ENCODE peak calls at places on chromosomes 1 and 21, in seven cellular contexts. A is cardiac muscle cell; I is dorsolateral prefrontal cortex; C is naive thymus-derived CD4-positive, alpha-beta T cell; R is heart right ventricle; Q is AG04450; K is tibial nerve. W is an unnamed sample. For H3K27me3, the result is how much of the 10 kb centered on the place peaks cover.

GRCh38 chr1:213120386-213120785 is 69.3 kb downstream of the RPS6KC1 start:
- DNase-seq in A (no peak), I (no peak), C (no peak), R (no peak), Q (no peak), K (no peak), W (no peak)

GRCh38 chr1:15001317-15001900 is 152.1 kb upstream of the TMEM51 start:
- DNase-seq in A (no peak), I (no peak), C (no peak), R (no peak), Q (no peak), K (no peak), W (no peak)

GRCh38 chr21:41210405-41211040 is 42.6 kb downstream of the BACE2 start:
- DNase-seq in A (peak), I (no peak), C (no peak), R (no peak), Q (no peak), K (no peak), W (no peak)

GRCh38 chr21:42578761-42579415 is 65.2 kb downstream of the SLC37A1 start:
- DNase-seq in A (no peak), I (peak), C (no peak), R (peak), Q (no peak), K (no peak), W (no peak)

GRCh38 chr1:60066001-60066400 is 7.6 kb downstream of the C1orf87 start:
- DNase-seq in A (no peak), I (no peak), C (no peak), R (no peak), Q (no peak), K (no peak), W (no peak)

GRCh38 chr1:33429846-33430750 is 797 bp downstream of the PHC2 start:
- DNase-seq in A (peak), I (peak), C (peak), R (peak), Q (no peak), K (no peak), W (no peak)

GRCh38 chr1:56411484-56412180 is 167.7 kb downstream of the PLPP3 start:
- DNase-seq in A (no peak), I (no peak), C (no peak), R (peak), Q (no peak), K (no peak), W (no peak)

GRCh38 chr1:54309631-54310366 is 96.4 kb downstream of the SSBP3 start:
- DNase-seq in A (no peak), I (peak), C (no peak), R (no peak), Q (no peak), K (no peak), W (no peak)

GRCh38 chr1:235910357-235911299 is 43.9 kb upstream of the LYST start:
- DNase-seq in A (no peak), I (no peak), C (no peak), R (no peak), Q (peak), K (no peak), W (peak)

GRCh38 chr1:165843304-165843703 is 15.9 kb downstream of the UCK2 start:
- DNase-seq in A (no peak), I (no peak), C (no peak), R (no peak), Q (no peak), K (no peak), W (no peak)

DNA sequence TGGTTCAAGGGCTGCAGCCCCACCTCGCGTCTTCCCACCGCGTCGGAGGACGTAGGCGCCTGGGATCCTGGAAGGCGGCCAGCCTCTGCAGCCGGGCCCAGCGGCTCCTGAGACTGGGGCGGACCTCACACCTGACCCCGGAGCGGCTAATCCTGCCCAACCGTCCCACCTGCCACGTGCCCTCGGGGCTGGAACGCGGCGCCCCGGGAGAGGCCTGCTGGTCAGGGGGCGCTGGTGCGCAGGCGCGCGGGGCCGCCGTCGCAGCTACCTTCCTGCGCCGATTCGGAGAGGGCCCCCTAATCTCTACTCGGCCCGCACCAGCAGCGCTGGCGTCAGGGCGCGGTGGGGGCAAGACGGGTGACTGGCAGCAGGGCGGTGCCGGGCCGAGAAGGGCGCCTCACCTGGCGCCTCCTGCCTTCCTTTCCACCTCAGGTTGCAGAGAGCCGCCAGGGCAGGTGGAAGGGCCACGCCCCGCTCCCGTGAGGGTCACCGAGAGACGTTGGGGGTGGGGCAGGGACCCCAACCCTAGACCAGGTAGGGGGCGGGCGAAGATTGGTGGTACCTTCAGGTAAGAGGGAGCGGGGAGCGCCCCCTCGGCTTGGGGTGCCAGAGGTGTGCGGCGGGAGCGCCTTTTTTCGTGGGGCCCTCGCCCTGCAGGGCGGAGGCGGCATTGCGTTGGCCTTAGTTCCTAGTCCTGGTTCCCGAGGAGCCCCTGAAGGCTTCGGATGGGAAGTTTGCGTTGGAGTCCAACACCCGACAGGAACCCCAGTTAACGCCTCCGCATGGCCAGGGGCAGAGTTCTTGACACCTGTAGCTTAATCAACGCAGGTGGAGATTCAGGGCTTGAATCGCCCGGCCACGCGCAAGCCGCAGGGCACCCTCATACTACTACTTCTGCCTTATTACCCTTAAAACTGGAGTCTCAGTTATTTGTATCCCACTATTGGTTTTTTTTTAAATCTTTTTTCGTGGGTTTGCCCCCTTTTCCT is at the start of gene TDRD5:
- DNase-seq in A (peak), I (no peak), C (no peak), R (no peak), Q (no peak), K (no peak), W (no peak)
- H3K4me3 ChIP-seq in A (peak), I (no peak), C (no peak), R (no peak), Q (no peak), K (no peak), W (peak)

DNA sequence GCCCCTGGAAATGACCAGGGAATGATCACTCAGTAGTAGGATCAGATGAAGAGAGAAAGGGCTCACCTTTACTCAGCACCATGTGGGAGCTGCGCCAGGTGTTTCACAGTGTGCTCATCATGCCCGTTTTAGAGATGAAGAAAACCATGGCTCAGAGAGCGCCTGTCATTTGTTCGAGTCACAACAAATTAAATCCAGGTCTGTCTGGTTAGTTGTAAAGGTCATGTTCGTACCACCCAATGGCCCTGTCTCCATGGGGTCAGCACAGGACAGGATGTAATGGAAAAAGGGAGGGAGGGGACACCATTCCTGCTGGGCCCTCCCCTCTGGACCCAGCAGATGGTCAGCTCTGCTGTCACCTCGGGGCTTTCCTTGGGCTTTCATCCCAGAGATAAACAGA is 15.2 kb downstream of the KIRREL1 start:
- DNase-seq in A (no peak), I (no peak), C (no peak), R (no peak), Q (no peak), K (no peak), W (no peak)
- H3K27me3 ChIP-seq in A (under half), I (under half), C (under half), R (under half), Q (under half), K (under half), W (under half)

DNA sequence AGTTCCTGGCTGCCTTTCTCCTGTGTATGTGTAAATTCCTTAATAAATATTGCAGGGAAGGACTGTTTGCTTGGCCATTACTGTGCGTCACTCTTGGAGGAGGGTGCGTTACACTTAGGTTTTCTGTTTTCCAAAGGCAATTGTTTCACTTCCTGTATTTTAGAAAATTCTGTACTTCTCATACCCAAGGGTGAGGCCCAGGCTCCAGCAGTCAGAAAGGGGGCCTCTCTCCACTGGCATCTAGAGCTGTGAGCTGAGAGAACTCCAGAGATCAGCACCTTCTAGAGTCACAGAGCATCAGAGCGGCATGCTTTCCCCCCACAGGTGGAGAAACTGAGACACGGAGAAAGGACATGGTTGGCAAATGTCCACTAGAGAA is 27.0 kb upstream of the ZFP69B start:
- DNase-seq in A (no peak), I (no peak), C (no peak), R (no peak), Q (no peak), K (no peak), W (no peak)
- H3K4me3 ChIP-seq in A (no peak), I (no peak), C (no peak), R (no peak), Q (no peak), K (no peak), W (no peak)

GRCh38 chr1:30028939-30029338 is 694.4 kb downstream of the MATN1 start:
- DNase-seq in A (no peak), I (no peak), C (no peak), R (no peak), Q (no peak), K (no peak), W (no peak)
- H3K27me3 ChIP-seq in A (under half), I (under half), C (under half), R (under half), Q (under half), K (under half), W (under half)

DNA sequence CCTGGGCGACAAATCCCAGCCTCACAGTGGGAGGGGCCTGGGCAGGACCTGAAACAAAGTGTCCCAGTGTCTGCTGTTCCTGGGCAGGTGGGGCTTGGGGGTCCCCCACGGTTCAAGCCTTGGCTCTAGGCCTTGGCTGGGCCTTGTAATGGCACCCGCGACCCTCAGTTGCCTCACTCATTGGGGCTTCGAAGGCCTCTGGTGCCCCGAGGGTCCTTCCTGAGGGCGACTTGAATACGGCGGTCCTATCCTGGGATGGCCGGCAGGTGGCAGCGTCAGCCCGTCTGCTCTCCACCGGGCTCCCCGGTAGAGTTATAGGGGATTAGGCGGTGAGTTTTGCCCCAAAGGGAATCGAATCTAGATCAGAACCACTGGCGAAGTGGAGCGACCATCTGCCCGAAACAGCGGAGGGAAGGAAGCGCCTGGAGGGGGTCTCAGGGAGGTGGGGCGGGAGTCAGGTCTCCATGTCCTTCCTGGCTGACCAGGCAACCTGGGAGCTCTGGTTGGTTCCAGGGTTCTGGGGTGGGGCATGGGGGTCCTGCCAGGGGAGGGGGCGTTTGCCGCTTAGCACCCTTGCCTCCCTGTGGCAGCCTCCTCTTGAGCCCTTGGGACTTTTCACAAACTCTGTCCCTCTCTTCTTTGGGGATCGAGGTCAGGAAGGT is 2.1 kb upstream of the PEX10 start:
- DNase-seq in A (peak), I (peak), C (peak), R (peak), Q (peak), K (peak), W (no peak)
- H3K4me3 ChIP-seq in A (no peak), I (no peak), C (peak), R (no peak), Q (peak), K (peak), W (no peak)

GRCh38 chr1:47568763-47569162 is 130.9 kb downstream of the FOXD2 start:
- DNase-seq in A (no peak), I (peak), C (no peak), R (no peak), Q (no peak), K (peak), W (no peak)
- H3K27me3 ChIP-seq in A (under half), I (under half), C (under half), R (under half), Q (under half), K (under half), W (under half)

GRCh38 chr21:43609501-43610340 is 49.6 kb downstream of the HSF2BP start:
- DNase-seq in A (peak), I (no peak), C (no peak), R (peak), Q (no peak), K (no peak), W (peak)
- H3K4me3 ChIP-seq in A (no peak), I (no peak), C (no peak), R (no peak), Q (no peak), K (no peak), W (no peak)